ENCODE peak calls at places on chromosome 6, in ten cellular contexts. V, O, K, R, Y, Z, D, N, B and C are unnamed samples.

GRCh38 chr6:140977425-140977824 is 1155.3 kb upstream of the GJE1 start:
- DNase-seq in V (no peak), O (no peak), K (no peak), R (no peak), Y (no peak), Z (no peak), D (no peak), N (peak; percentile 83), B (no peak), C (no peak)

GRCh38 chr6:137823826-137824501 is 43.1 kb upstream of the TNFAIP3 start:
- DNase-seq in V (peak; percentile 43), O (peak; percentile 20), K (no peak), R (peak; percentile 51), Y (peak; percentile 80), Z (peak; percentile 97), D (no peak), N (peak; percentile 84), B (no peak), C (no peak)

GRCh38 chr6:111788779-111789276 is 84.4 kb downstream of the FYN start:
- DNase-seq in V (no peak), O (no peak), K (no peak), R (no peak), Y (no peak), Z (no peak), D (no peak), N (no peak), B (no peak), C (no peak)

GRCh38 chr6:158653577-158654354 is 3.9 kb downstream of the SYTL3 start:
- DNase-seq in V (peak; percentile 78), O (no peak), K (no peak), R (no peak), Y (peak; percentile 78), Z (peak; percentile 99), D (no peak), N (peak; percentile 53), B (no peak), C (no peak)

GRCh38 chr6:41236276-41236675 is 8.1 kb downstream of the TREML4 start:
- DNase-seq in V (no peak), O (no peak), K (no peak), R (no peak), Y (no peak), Z (no peak), D (no peak), N (no peak), B (no peak), C (no peak)

GRCh38 chr6:93468291-93468690 is 48.9 kb upstream of the EPHA7 start:
- DNase-seq in V (no peak), O (no peak), K (no peak), R (no peak), Y (no peak), Z (no peak), D (no peak), N (peak; percentile 69), B (no peak), C (no peak)

GRCh38 chr6:98137391-98137790 is 697.0 kb upstream of the POU3F2 start:
- DNase-seq in V (no peak), O (no peak), K (no peak), R (no peak), Y (no peak), Z (no peak), D (no peak), N (no peak), B (no peak), C (no peak)

GRCh38 chr6:37251211-37251610 is 6.4 kb upstream of the TBC1D22B start:
- DNase-seq in V (no peak), O (no peak), K (no peak), R (no peak), Y (no peak), Z (no peak), D (no peak), N (peak; percentile 39), B (no peak), C (no peak)

GRCh38 chr6:130136803-130137202 is 85.9 kb downstream of the SAMD3 start:
- DNase-seq in V (no peak), O (no peak), K (no peak), R (no peak), Y (no peak), Z (no peak), D (no peak), N (peak; percentile 63), B (no peak), C (no peak)

GRCh38 chr6:46010771-46011170 is 4.9 kb downstream of the CLIC5 start:
- DNase-seq in V (no peak), O (peak; percentile 31), K (no peak), R (no peak), Y (no peak), Z (no peak), D (no peak), N (no peak), B (no peak), C (no peak)

GRCh38 chr6:112216699-112217551 is 37.4 kb downstream of the LAMA4 start:
- DNase-seq in V (no peak), O (no peak), K (no peak), R (no peak), Y (no peak), Z (no peak), D (no peak), N (peak; percentile 89), B (no peak), C (no peak)

GRCh38 chr6:446418-447366 is 55.1 kb downstream of the IRF4 start:
- DNase-seq in V (peak; percentile 77), O (no peak), K (no peak), R (no peak), Y (peak; percentile 60), Z (peak; percentile 66), D (no peak), N (no peak), B (no peak), C (no peak)

GRCh38 chr6:104632565-104632964 is 227.2 kb downstream of the HACE1 start:
- DNase-seq in V (no peak), O (no peak), K (no peak), R (no peak), Y (no peak), Z (no peak), D (no peak), N (no peak), B (no peak), C (no peak)

DNA sequence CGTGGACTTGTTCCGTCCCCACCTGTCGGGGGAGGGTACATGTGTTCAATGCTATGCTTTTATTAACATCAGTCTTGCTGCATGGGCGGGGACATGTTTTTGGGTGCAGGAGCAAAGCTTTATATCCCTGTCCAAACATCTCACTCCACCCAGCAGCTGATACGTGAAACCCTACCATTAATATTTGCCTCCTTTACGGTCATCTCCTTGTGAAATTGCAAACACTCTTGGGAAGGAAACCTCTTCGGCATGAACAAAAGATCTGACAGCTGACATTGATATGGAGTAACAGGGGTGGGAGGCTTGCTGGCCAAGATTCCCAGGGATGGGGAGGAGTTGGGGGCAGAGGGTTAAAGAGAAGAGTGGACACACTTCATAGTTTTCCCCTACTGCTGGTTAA is 22.3 kb upstream of the VEGFA start:
- DNase-seq in V (no peak), O (no peak), K (no peak), R (no peak), Y (no peak), Z (no peak), D (no peak), N (no peak), B (no peak), C (no peak)
- H3K27me3 ChIP-seq in V (no peaks in the 10 kb centered on the region), O (no peaks in the 10 kb centered on the region), K (no peaks in the 10 kb centered on the region), R (no peaks in the 10 kb centered on the region), Y (no peaks in the 10 kb centered on the region), Z (no peaks in the 10 kb centered on the region), D (no peaks in the 10 kb centered on the region), N (peaks cover 13% of the 10 kb centered on the region), B (no peaks in the 10 kb centered on the region), C (no peaks in the 10 kb centered on the region)

GRCh38 chr6:63538550-63538949 is 33.7 kb upstream of the LOC128125822 start:
- DNase-seq in V (no peak), O (no peak), K (no peak), R (no peak), Y (no peak), Z (no peak), D (no peak), N (no peak), B (no peak), C (no peak)
- H3K27me3 ChIP-seq in V (no peaks in the 10 kb centered on the region), O (no peaks in the 10 kb centered on the region), K (no peaks in the 10 kb centered on the region), R (no peaks in the 10 kb centered on the region), Y (no peaks in the 10 kb centered on the region), Z (no peaks in the 10 kb centered on the region), D (no peaks in the 10 kb centered on the region), N (no peaks in the 10 kb centered on the region), B (no peaks in the 10 kb centered on the region), C (no peaks in the 10 kb centered on the region)

GRCh38 chr6:107532707-107533106 is 42.8 kb downstream of the SOBP start:
- DNase-seq in V (no peak), O (peak; percentile 48), K (no peak), R (no peak), Y (no peak), Z (no peak), D (no peak), N (no peak), B (no peak), C (no peak)

GRCh38 chr6:107535626-107536025 is 45.7 kb downstream of the SOBP start:
- DNase-seq in V (no peak), O (no peak), K (no peak), R (no peak), Y (no peak), Z (no peak), D (no peak), N (no peak), B (no peak), C (no peak)

GRCh38 chr6:107534762-107535161 is 44.8 kb downstream of the SOBP start:
- DNase-seq in V (no peak), O (no peak), K (no peak), R (no peak), Y (no peak), Z (no peak), D (no peak), N (no peak), B (no peak), C (no peak)

GRCh38 chr6:107531868-107532267 is 42.0 kb downstream of the SOBP start:
- DNase-seq in V (no peak), O (no peak), K (no peak), R (no peak), Y (no peak), Z (no peak), D (no peak), N (no peak), B (no peak), C (no peak)

DNA sequence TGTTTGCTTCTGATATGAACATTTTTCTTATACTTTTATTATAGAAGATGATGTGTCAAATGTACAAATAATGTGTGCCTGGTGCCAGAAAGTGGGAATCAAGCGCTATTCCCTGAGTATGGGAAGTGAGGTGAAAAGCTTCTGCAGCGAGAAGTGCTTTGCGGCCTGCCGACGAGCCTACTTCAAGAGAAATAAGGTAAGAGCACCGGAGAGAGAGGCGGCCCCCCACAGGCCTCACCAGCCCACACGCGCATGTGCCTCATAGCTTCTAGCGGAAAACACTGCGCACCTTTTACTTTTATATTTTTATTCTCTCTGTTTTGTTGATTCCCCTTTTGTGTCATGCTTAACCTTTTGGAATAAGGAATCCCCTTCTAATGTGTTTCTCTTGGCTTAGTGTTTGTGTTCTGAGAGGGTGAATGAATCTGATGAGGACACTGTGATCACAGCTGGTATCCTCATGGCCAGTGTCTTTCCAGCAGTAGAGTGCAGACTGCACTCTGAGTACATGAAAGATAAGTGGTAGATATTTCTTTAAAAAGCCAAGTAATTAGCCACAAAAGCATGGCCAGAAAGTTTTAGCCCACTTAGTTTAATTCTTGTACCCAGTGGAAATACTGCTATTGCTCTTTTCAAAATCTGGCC is 43.6 kb downstream of the SOBP start:
- DNase-seq in V (no peak), O (no peak), K (no peak), R (no peak), Y (no peak), Z (no peak), D (no peak), N (no peak), B (no peak), C (no peak)
- H3K27me3 ChIP-seq in V (no peaks in the 10 kb centered on the region), O (no peaks in the 10 kb centered on the region), K (no peaks in the 10 kb centered on the region), R (no peaks in the 10 kb centered on the region), Y (no peaks in the 10 kb centered on the region), Z (no peaks in the 10 kb centered on the region), D (no peaks in the 10 kb centered on the region), N (no peaks in the 10 kb centered on the region), B (no peaks in the 10 kb centered on the region), C (no peaks in the 10 kb centered on the region)

GRCh38 chr6:32085759-32086458 is 23.2 kb downstream of the TNXB start:
- DNase-seq in V (no peak), O (no peak), K (peak; percentile 31), R (no peak), Y (no peak), Z (no peak), D (no peak), N (no peak), B (no peak), C (no peak)
- H3K27me3 ChIP-seq in V (peaks cover 18% of the 10 kb centered on the region), O (peaks cover 10% of the 10 kb centered on the region), K (peaks cover 38% of the 10 kb centered on the region), R (no peaks in the 10 kb centered on the region), Y (no peaks in the 10 kb centered on the region), Z (peaks cover 5% of the 10 kb centered on the region), D (no peaks in the 10 kb centered on the region), N (peaks cover 12% of the 10 kb centered on the region), B (no peaks in the 10 kb centered on the region), C (no peaks in the 10 kb centered on the region)